ENCODE peak calls at places on chromosomes 11 and 22, in four cellular contexts. U, G, J and C are unnamed samples.

GRCh38 chr11:3865388-3866193 is 10.1 kb downstream of the STIM1 start:
- DNase-seq in U (no peak), G (peak; percentile 41), J (peak; percentile 76), C (peak; percentile 35)

GRCh38 chr11:103661185-103661584 is 375.3 kb upstream of the DDI1 start:
- DNase-seq in U (no peak), G (no peak), J (no peak), C (no peak)

GRCh38 chr11:66884443-66884842 is 27.6 kb downstream of the LRFN4 start:
- DNase-seq in U (no peak), G (no peak), J (no peak), C (no peak)

GRCh38 chr11:120547871-120548681 is 36.5 kb downstream of the GRIK4 start:
- DNase-seq in U (peak; percentile 97), G (peak; percentile 93), J (peak; percentile 96), C (peak; percentile 99)

GRCh38 chr11:34890089-34890488 is 26.1 kb downstream of the APIP start:
- DNase-seq in U (no peak), G (no peak), J (no peak), C (no peak)

GRCh38 chr11:65488273-65489058 is 10.4 kb upstream of the MALAT1 start:
- DNase-seq in U (peak; percentile 91), G (no peak), J (peak; percentile 64), C (peak; percentile 72)

GRCh38 chr11:118051611-118052461 is 25.0 kb upstream of the TMPRSS4 start:
- DNase-seq in U (no peak), G (no peak), J (no peak), C (no peak)

GRCh38 chr22:39277135-39277607 is 32.4 kb upstream of the PDGFB start:
- DNase-seq in U (no peak), G (peak; percentile 74), J (peak; percentile 72), C (peak; percentile 68)

GRCh38 chr11:62545437-62546243 is 966 bp downstream of the AHNAK start:
- DNase-seq in U (peak; percentile 98), G (peak; percentile 80), J (peak; percentile 89), C (peak; percentile 93)

GRCh38 chr11:119513141-119513805 is 90.3 kb upstream of the THY1 start:
- DNase-seq in U (no peak), G (no peak), J (no peak), C (no peak)

GRCh38 chr11:46677991-46678740 is 22.3 kb downstream of the ARHGAP1 start:
- DNase-seq in U (peak; percentile 55), G (no peak), J (no peak), C (peak; percentile 38)
- TF ChIP-seq CTCF in U (no peak), G (no peak), J (no peak), C (no peak)

GRCh38 chr11:112523477-112523876 is 262.8 kb upstream of the PLET1 start:
- DNase-seq in U (no peak), G (no peak), J (no peak), C (peak; percentile 8)

GRCh38 chr11:112525270-112525669 is 264.6 kb upstream of the PLET1 start:
- DNase-seq in U (no peak), G (no peak), J (peak; percentile 16), C (peak; percentile 23)

GRCh38 chr11:112525844-112526590 is 265.4 kb upstream of the PLET1 start:
- DNase-seq in U (no peak), G (no peak), J (no peak), C (no peak)

GRCh38 chr11:112523917-112524316 is 263.3 kb upstream of the PLET1 start:
- DNase-seq in U (no peak), G (no peak), J (no peak), C (no peak)

GRCh38 chr11:112524808-112525207 is 264.1 kb upstream of the PLET1 start:
- DNase-seq in U (peak; percentile 72), G (no peak), J (no peak), C (no peak)
- H3K4me3 ChIP-seq in U (no peak overlapping the region), G (no peak overlapping the region), J (no peak overlapping the region), C (no peak overlapping the region)

GRCh38 chr11:61460474-61460881 is 30.6 kb downstream of the SDHAF2 start:
- DNase-seq in U (no peak), G (no peak), J (peak; percentile 38), C (no peak)

DNA sequence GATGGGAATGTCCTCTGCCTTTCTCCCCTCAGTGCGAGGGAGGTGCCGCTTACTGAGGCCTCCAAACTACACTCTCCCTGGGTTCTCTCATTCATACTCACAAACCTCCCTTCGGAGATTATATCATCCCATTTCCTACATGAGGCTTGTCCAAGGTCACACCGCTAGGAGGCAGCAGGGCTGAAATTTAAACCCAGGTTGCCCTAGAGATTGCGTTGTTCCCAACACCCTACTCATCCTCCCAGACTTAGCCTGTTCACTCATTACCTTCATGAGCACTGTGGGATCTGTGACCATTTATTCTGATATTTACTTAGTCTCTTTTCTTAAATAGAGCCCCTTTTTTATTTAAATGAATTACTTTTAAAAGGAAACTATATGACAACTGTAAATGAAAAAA is 31.1 kb downstream of the SDHAF2 start:
- DNase-seq in U (no peak), G (no peak), J (no peak), C (no peak)
- TF ChIP-seq CTCF in U (no peak), G (no peak), J (no peak), C (no peak)

DNA sequence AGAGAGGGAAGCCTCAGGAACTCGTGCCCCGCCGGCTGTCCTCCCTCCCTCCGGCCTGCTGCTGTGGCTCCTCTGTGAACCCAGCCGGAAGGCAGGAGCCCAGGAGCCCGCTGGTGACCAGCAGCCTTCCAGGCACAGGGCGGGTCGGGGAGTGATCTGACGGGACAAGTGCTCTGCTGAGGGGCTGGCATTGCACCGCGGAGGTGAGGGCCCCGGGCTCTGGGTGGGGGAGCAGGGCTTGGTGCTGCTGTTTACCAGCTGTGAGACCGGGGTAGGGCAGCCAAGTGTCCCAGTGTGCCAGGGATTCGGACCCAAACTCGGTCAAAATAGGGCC is 53.3 kb downstream of the FLRT1 start:
- DNase-seq in U (no peak), G (no peak), J (no peak), C (no peak)
- H3K4me3 ChIP-seq in U (no peak overlapping the region), G (no peak overlapping the region), J (no peak overlapping the region), C (no peak overlapping the region)

DNA sequence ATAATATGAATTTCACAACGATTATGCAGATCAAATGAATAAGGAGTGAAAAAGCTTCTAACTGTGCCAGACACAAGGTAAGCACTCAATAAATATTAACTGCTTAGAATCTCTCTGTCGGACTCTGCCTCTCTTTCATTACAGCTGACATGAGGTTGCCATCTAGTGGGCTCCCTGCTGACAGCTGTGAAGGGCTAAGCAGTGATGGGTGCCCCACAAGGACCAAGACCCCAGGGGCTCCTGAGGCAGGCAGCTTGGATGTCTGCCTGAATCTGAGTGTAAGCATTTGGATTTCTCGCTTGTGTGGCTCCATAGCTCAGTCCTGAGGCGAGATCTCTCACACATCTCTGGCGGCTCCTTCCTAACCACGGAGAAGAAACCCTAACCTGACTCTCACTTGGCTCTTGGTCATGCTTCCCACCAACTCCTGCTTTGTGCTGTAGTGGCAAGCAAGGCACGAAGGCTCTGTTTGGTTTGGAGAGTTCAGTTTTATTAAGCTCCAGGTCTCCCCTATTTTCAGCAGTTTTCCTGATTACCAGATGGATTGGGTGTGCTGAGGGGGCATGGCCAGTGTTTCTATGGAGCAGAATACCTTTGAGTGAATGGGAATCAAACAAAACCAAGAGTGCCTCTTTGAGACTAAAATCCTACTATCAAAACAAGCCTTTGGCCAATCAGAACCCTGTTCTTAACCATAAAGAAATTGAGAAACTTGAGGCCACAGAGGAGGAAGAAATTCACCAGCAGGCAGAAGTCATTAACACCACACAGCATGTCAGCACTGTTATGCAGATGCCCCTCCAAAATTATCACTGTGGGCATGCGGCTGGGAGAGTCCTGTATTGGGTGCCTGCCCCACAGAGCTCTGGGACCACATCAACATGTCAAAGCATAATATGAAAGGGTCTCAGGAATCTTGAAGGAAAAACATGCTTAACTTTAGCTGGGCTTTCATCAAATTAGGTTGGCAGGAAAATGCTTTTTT is 152.8 kb upstream of the NTM start:
- DNase-seq in U (no peak), G (peak; percentile 3), J (no peak), C (peak; percentile 20)
- TF ChIP-seq CTCF in U (peak; percentile 23), G (peak; percentile 57), J (peak; percentile 29), C (peak; percentile 40)